ENCODE peak calls at places on chromosome 6, in five cellular contexts. G, E, P, K and B are unnamed samples.
A peak's percentile ranks its signal among the peaks of the same experiment; 100 is the strongest.

GRCh38 chr6:47787620-47788497 is 6.0 kb downstream of the OPN5 start:
- DNase-seq in G (peak; percentile 38), E (no peak), P (peak; percentile 25), K (peak; percentile 87), B (peak; percentile 49)

GRCh38 chr6:138499303-138499991 is at the start of gene NHSL1:
- DNase-seq in G (no peak), E (no peak), P (no peak), K (no peak), B (peak; percentile 70)

GRCh38 chr6:22558288-22558882 is 11.0 kb upstream of the HDGFL1 start:
- DNase-seq in G (no peak), E (no peak), P (no peak), K (no peak), B (no peak)

GRCh38 chr6:18034798-18035202 is 47.4 kb upstream of the KIF13A start:
- DNase-seq in G (no peak), E (no peak), P (no peak), K (no peak), B (peak; percentile 79)

GRCh38 chr6:90113389-90113788 is 183.3 kb downstream of the BACH2 start:
- DNase-seq in G (no peak), E (no peak), P (no peak), K (no peak), B (no peak)

GRCh38 chr6:164396071-164397047 is 913.0 kb downstream of the C6orf118 start:
- DNase-seq in G (no peak), E (peak; percentile 21), P (no peak), K (no peak), B (no peak)

GRCh38 chr6:48068326-48069191 is 42.4 kb downstream of the PTCHD4 start:
- DNase-seq in G (no peak), E (no peak), P (no peak), K (peak; percentile 85), B (no peak)

GRCh38 chr6:84805145-84805544 is 40.7 kb upstream of the TBX18 start:
- DNase-seq in G (no peak), E (no peak), P (no peak), K (no peak), B (no peak)

GRCh38 chr6:125022391-125022989 is 60.3 kb downstream of the RNF217 start:
- DNase-seq in G (no peak), E (no peak), P (no peak), K (no peak), B (no peak)

GRCh38 chr6:79570129-79570801 is 33.0 kb upstream of the LCA5 start:
- DNase-seq in G (no peak), E (no peak), P (peak; percentile 39), K (peak; percentile 75), B (peak; percentile 78)

GRCh38 chr6:88680654-88681053 is 282.8 kb downstream of the RNGTT start:
- DNase-seq in G (no peak), E (no peak), P (no peak), K (no peak), B (no peak)

GRCh38 chr6:6320901-6321300 is 439 bp upstream of the F13A1 start:
- DNase-seq in G (no peak), E (no peak), P (peak; percentile 1), K (no peak), B (no peak)

GRCh38 chr6:80366721-80367120 is 260.2 kb downstream of the BCKDHB start:
- DNase-seq in G (no peak), E (no peak), P (no peak), K (peak; percentile 68), B (no peak)

GRCh38 chr6:28757429-28758045 is 166.2 kb downstream of the TRIM27 start:
- DNase-seq in G (no peak), E (no peak), P (no peak), K (no peak), B (no peak)

GRCh38 chr6:44176935-44177509 is 18.4 kb downstream of the CAPN11 start:
- DNase-seq in G (no peak), E (no peak), P (no peak), K (no peak), B (no peak)

GRCh38 chr6:18507561-18507960 is 120.4 kb downstream of the RNF144B start:
- DNase-seq in G (no peak), E (no peak), P (no peak), K (no peak), B (no peak)